ENCODE peak calls at places on chromosomes 5 and 9, in six cellular contexts. M is AG04450, P is ELF-1, K is cardiac fibroblast, Y is anterior cingulate cortex, Q is hypothalamus. V is an unnamed sample.

GRCh38 chr9:86279839-86280238 is 2.5 kb downstream of the ISCA1 start:
- DNase-seq in P (no peak), Y (no peak), Q (no peak), K (no peak), M (no peak), V (no peak)

GRCh38 chr5:174721522-174722432 is 2.6 kb upstream of the MSX2 start:
- DNase-seq in P (no peak), Y (no peak), K (no peak), Q (no peak), M (no peak), V (no peak)

GRCh38 chr5:140607031-140607430 is 25.9 kb downstream of the CD14 start:
- DNase-seq in M (no peak), Q (no peak), K (no peak), P (no peak), Y (no peak), V (no peak)

GRCh38 chr9:132609184-132609583 is 26.8 kb downstream of the BARHL1 start:
- DNase-seq in P (peak), M (no peak), Y (no peak), K (no peak), Q (no peak), V (no peak)

GRCh38 chr5:18975624-18976023 is 1012.4 kb downstream of the CDH18 start:
- DNase-seq in K (no peak), M (no peak), Q (no peak), P (no peak), Y (no peak), V (no peak)

GRCh38 chr9:132498811-132499210 is 83.6 kb upstream of the BARHL1 start:
- DNase-seq in M (no peak), Y (no peak), K (no peak), Q (no peak), P (peak), V (no peak)

GRCh38 chr5:35822541-35822940 is 34.1 kb upstream of the IL7R start:
- DNase-seq in K (no peak), Y (no peak), P (no peak), M (no peak), Q (no peak), V (no peak)

GRCh38 chr5:5421149-5421960 is 1.1 kb upstream of the ICE1 start:
- DNase-seq in Q (no peak), P (peak), Y (no peak), M (no peak), K (no peak), V (no peak)

GRCh38 chr9:35518212-35518917 is 28.5 kb downstream of the RUSC2 start:
- DNase-seq in P (peak), Q (no peak), M (peak), K (peak), Y (no peak), V (peak)

GRCh38 chr5:137282216-137282615 is 216.9 kb downstream of the SPOCK1 start:
- DNase-seq in Q (no peak), M (no peak), K (peak), P (no peak), Y (no peak), V (peak)

GRCh38 chr5:14036947-14037346 is 92.5 kb upstream of the DNAH5 start:
- DNase-seq in P (peak), Q (no peak), K (peak), M (no peak), Y (no peak), V (no peak)

GRCh38 chr9:91727316-91727861 is 222.6 kb downstream of the ROR2 start:
- DNase-seq in M (peak), K (peak), Y (no peak), P (peak), Q (no peak), V (peak)

GRCh38 chr9:23663536-23663935 is 162.5 kb downstream of the ELAVL2 start:
- DNase-seq in Q (no peak), Y (no peak), P (no peak), K (no peak), M (no peak), V (no peak)

GRCh38 chr9:71822935-71823334 is 54.6 kb upstream of the CEMIP2 start:
- DNase-seq in Q (no peak), M (no peak), P (no peak), K (no peak), Y (no peak), V (no peak)

GRCh38 chr9:14343236-14343947 is 29.5 kb upstream of the NFIB start:
- DNase-seq in M (no peak), K (no peak), Y (no peak), P (no peak), Q (no peak), V (peak)

GRCh38 chr5:135230326-135230925 is 168.6 kb downstream of the MACROH2A1 start:
- DNase-seq in Q (peak), M (no peak), Y (no peak), P (no peak), K (peak), V (peak)

V was measured in MG63.